ENCODE peak calls at places on chromosomes 16 and 17, in five cellular contexts. S is CD8-positive, alpha-beta T cell; L is fibroblast of lung; V is foreskin keratinocyte; P is A549. U is an unnamed sample.

GRCh38 chr17:55496094-55496881 is 15.0 kb downstream of the SMIM36 start:
- DNase-seq in P (peak; percentile 67), V (peak; percentile 73), L (peak; percentile 56), S (no peak), U (peak; percentile 50)

GRCh38 chr16:20768121-20768520 is 4.3 kb downstream of the ACSM3 start:
- DNase-seq in S (no peak), L (no peak), V (no peak), P (no peak), U (no peak)

GRCh38 chr17:40312131-40312731 is 3.3 kb downstream of the RARA start:
- DNase-seq in P (no peak), L (no peak), S (peak; percentile 44), V (no peak), U (no peak)

GRCh38 chr17:13940858-13941665 is 128.2 kb upstream of the COX10 start:
- DNase-seq in S (no peak), L (peak; percentile 59), V (no peak), P (peak; percentile 10), U (no peak)

GRCh38 chr17:80408872-80409271 is 6.1 kb upstream of the ENDOV start:
- DNase-seq in V (no peak), L (no peak), P (no peak), S (no peak), U (no peak)

GRCh38 chr17:63925615-63926014 is 6.5 kb downstream of the CD79B start:
- DNase-seq in P (no peak), L (no peak), V (no peak), S (no peak), U (no peak)

GRCh38 chr17:82052638-82053059 is 951 bp downstream of the GPS1 start:
- DNase-seq in V (no peak), L (no peak), P (no peak), S (no peak), U (no peak)

GRCh38 chr16:71572497-71573116 is 4.3 kb downstream of the TAT start:
- DNase-seq in S (no peak), V (no peak), P (no peak), L (no peak), U (no peak)

GRCh38 chr17:40287494-40288369 is at the start of gene CDC6:
- DNase-seq in L (peak; percentile 98), P (peak; percentile 99), V (peak; percentile 96), S (peak; percentile 98), U (peak; percentile 99)

GRCh38 chr17:82913304-82914043 is 73.7 kb upstream of the ZNF750 start:
- DNase-seq in S (no peak), P (peak; percentile 31), L (no peak), V (no peak), U (peak; percentile 35)

GRCh38 chr16:4420703-4421102 is 4.3 kb upstream of the CORO7 start:
- DNase-seq in L (no peak), V (no peak), S (no peak), P (no peak), U (no peak)

GRCh38 chr16:68365167-68365817 is 54.5 kb downstream of the PRMT7 start:
- DNase-seq in L (no peak), S (no peak), P (no peak), V (no peak), U (no peak)

GRCh38 chr17:62662855-62663254 is 35.4 kb downstream of the MRC2 start:
- DNase-seq in L (no peak), P (no peak), V (no peak), S (no peak), U (no peak)

GRCh38 chr16:1691276-1691675 is 13.2 kb downstream of the JPT2 start:
- DNase-seq in S (no peak), L (peak; percentile 72), V (peak; percentile 73), P (no peak), U (no peak)

GRCh38 chr17:72297326-72298115 is 176.7 kb downstream of the SOX9 start:
- DNase-seq in V (no peak), P (peak; percentile 59), S (no peak), L (peak; percentile 65), U (peak; percentile 42)

GRCh38 chr16:28193530-28194423 is 18.0 kb downstream of the XPO6 start:
- DNase-seq in V (peak; percentile 76), L (peak; percentile 95), P (no peak), S (peak; percentile 57), U (no peak)

GRCh38 chr17:28471127-28471453 is 2.4 kb upstream of the SLC13A2 start:
- DNase-seq in L (no peak), S (no peak), P (no peak), V (peak; percentile 17), U (no peak)

GRCh38 chr17:28467456-28468025 is 5.9 kb upstream of the SLC13A2 start:
- DNase-seq in S (peak; percentile 31), L (peak; percentile 88), P (no peak), V (peak; percentile 40), U (no peak)

GRCh38 chr17:28468781-28469180 is 4.7 kb upstream of the SLC13A2 start:
- DNase-seq in P (no peak), S (no peak), L (no peak), V (no peak), U (no peak)

GRCh38 chr17:28470266-28471126 is 2.9 kb upstream of the SLC13A2 start:
- DNase-seq in P (no peak), L (peak; percentile 6), S (peak; percentile 34), V (no peak), U (no peak)

DNA sequence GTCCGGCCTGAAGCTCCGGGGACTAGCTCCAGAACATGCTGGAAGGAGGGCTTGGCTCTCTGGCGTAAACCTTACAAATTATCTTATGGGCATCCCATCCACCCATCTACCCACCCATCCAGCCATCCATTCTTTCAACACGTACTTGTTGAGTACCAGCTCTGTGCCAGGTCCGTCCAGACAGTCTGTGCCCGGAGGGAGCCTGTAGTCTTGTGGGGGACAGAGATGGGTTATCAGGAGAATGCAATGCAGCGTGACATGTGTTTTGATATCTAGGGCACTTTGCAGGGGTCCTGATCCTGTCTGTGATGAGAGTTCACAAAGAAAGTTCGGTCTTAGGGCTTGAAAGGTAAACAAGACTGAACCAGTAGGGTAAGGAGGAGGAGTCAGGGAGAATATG is 4.1 kb upstream of the SLC13A2 start:
- DNase-seq in L (no peak), V (no peak), P (no peak), S (peak; percentile 15), U (no peak)
- H3K4me1 ChIP-seq in L (no peaks in the 10 kb centered on the region), V (no peaks in the 10 kb centered on the region), P (no peaks in the 10 kb centered on the region), S (no peaks in the 10 kb centered on the region), U (no peaks in the 10 kb centered on the region)

GRCh38 chr17:75512946-75513666 is 2.2 kb downstream of the CASKIN2 start:
- DNase-seq in P (no peak), L (peak; percentile 25), V (no peak), S (no peak), U (no peak)

GRCh38 chr17:75513667-75514052 is 1.7 kb downstream of the CASKIN2 start:
- DNase-seq in V (no peak), L (no peak), P (no peak), S (no peak), U (no peak)

GRCh38 chr17:75515229-75515522 is 161 bp downstream of the CASKIN2 start:
- DNase-seq in L (no peak), P (no peak), V (no peak), S (no peak), U (no peak)

GRCh38 chr17:75515523-75516254 is at the start of gene CASKIN2:
- DNase-seq in P (peak; percentile 99), L (peak; percentile 82), V (peak; percentile 67), S (peak; percentile 83), U (peak; percentile 98)

DNA sequence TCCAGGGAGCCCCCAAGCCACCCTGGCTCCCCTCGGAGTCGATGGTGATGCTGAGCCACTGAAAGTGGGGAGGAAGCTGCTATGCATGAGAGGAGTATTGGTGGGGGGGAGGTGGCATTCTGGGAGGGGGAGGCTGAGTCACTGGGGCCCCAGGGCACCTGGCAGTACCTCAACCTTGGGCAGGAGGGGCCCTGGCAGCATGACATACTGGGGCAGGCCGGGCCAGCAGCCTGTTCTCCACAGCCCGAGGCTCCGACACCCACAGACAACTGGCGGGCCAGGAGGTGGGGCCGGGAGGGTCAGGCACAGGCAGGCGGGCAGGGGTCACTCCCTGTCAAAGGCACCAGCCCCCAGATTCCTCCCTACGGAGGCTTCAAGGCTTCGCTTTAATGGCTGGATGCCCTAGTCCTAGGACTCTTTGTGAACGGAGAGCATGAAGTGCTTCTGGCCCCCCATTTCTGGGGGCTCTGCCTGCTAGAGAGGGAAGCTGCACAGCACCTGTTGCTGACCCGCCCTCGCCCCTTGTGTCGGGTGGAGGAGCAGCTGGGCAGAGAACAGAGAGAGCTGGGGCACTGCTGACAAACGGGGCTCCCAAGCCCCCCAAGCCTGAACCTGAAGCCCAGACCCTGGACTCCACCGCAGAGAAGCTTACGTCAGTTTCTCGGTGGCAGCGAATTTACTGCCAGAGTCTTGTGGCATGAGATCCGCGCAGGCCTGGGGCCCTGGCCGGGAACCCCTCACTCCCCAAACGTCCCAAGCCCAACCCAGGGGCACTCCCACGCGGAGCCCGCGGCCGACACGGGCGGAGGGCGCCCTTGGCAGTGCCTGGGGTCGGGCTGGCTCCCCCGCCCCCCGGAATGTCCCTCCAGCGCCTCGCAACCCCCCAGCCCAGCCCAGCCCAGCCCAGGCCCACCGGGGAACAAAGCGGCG is 773 bp downstream of the CASKIN2 start:
- DNase-seq in P (no peak), L (peak; percentile 32), S (no peak), V (no peak), U (peak; percentile 26)
- H3K4me1 ChIP-seq in P (peaks cover 38% of the 10 kb centered on the region), L (peaks cover 3% of the 10 kb centered on the region), S (peaks cover 31% of the 10 kb centered on the region), V (peaks cover 7% of the 10 kb centered on the region), U (no peaks in the 10 kb centered on the region)

DNA sequence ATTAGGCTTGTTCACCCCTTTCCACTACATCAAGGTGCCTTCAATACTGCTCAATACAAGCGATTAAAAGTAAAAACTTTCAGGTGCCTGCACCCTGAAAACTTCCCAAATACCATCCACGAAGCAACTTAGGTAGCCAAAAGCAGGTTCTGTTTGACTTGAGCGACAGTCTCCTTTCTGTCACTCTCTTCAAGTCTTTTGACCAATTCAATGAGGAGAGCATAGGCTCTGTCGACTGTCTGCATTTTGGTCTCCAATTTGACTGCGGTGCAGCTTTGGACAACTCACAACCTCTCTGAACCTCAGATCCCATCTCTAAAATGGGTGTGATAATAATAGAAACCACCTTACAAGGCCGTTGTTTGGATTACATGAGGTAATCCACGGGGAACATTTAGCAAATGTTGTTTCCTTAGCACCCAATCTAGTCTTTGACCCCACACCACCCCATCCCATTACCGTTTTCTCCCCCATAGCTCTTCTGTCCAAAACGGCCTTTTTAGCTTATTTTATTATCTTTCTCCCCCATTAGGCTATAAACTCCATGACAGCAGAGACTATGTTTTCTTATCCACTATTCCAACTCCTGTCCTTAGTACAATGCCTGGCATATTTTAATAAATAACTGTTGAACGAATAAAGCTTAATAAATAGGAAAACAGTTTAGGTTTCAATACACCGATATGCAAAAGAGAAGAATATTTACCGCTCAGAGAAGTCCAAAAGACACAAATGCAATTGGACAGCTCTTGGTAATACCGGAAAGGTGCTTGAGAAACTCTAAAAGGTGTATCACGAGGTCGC is 999 bp downstream of the MARF1 start:
- DNase-seq in P (no peak), V (no peak), L (no peak), S (no peak), U (no peak)
- H3K4me1 ChIP-seq in P (peaks cover 30% of the 10 kb centered on the region), V (peaks cover 26% of the 10 kb centered on the region), L (no peaks in the 10 kb centered on the region), S (peaks cover 55% of the 10 kb centered on the region), U (peaks cover 4% of the 10 kb centered on the region)

GRCh38 chr17:1007310-1008007 is 10.5 kb downstream of the TIMM22 start:
- DNase-seq in P (no peak), L (no peak), S (no peak), V (no peak), U (no peak)

GRCh38 chr17:1010086-1010450 is 13.1 kb downstream of the TIMM22 start:
- DNase-seq in V (no peak), L (no peak), S (no peak), P (no peak), U (no peak)

GRCh38 chr17:1006054-1006453 is 9.1 kb downstream of the TIMM22 start:
- DNase-seq in V (no peak), P (no peak), S (no peak), L (no peak), U (no peak)

GRCh38 chr17:1009411-1010085 is 12.6 kb downstream of the TIMM22 start:
- DNase-seq in P (no peak), S (no peak), L (no peak), V (no peak), U (no peak)

GRCh38 chr17:1008008-1008761 is 11.3 kb downstream of the TIMM22 start:
- DNase-seq in L (no peak), P (no peak), V (no peak), S (no peak), U (no peak)
- H3K4me1 ChIP-seq in L (peaks cover 20% of the 10 kb centered on the region), P (no peaks in the 10 kb centered on the region), V (no peaks in the 10 kb centered on the region), S (peaks cover 15% of the 10 kb centered on the region), U (no peaks in the 10 kb centered on the region)